ENCODE peak calls at places on chromosome 9, in four cellular contexts. U is neuronal stem cell, B is mesenchymal stem cell, D is IMR-90. Q is an unnamed sample. For H3K4me1, the result is how much of the 10 kb centered on the place peaks cover.

GRCh38 chr9:27726244-27727141 is 153.2 kb upstream of the C9orf72 start:
- DNase-seq in U (peak), B (peak), D (peak), Q (peak)

GRCh38 chr9:34400275-34400674 is 23.6 kb upstream of the MYORG start:
- DNase-seq in U (no peak), B (no peak), D (no peak), Q (no peak)

GRCh38 chr9:77751341-77752091 is 103.4 kb upstream of the GNA14 start:
- DNase-seq in U (peak), B (peak), D (peak), Q (peak)

GRCh38 chr9:130074391-130075115 is 20.8 kb downstream of the GPR107 start:
- DNase-seq in U (no peak), B (no peak), D (no peak), Q (no peak)

GRCh38 chr9:93124793-93125192 is 9.3 kb downstream of the NINJ1 start:
- DNase-seq in U (no peak), B (no peak), D (no peak), Q (no peak)

GRCh38 chr9:70410368-70410767 is 4.1 kb downstream of the KLF9 start:
- DNase-seq in U (no peak), B (peak), D (peak), Q (no peak)

GRCh38 chr9:75997196-75997595 is 106.7 kb downstream of the PCSK5 start:
- DNase-seq in U (no peak), B (no peak), D (no peak), Q (peak)

GRCh38 chr9:95750725-95751644 is 124.5 kb upstream of the ERCC6L2 start:
- DNase-seq in U (no peak), B (no peak), D (no peak), Q (no peak)

GRCh38 chr9:83976372-83976771 is 3.6 kb downstream of the HNRNPK start:
- DNase-seq in U (no peak), B (no peak), D (no peak), Q (no peak)

GRCh38 chr9:114238471-114238870 is 83.1 kb downstream of the COL27A1 start:
- DNase-seq in U (no peak), B (no peak), D (no peak), Q (no peak)

GRCh38 chr9:27204578-27204977 is 92.4 kb downstream of the EQTN start:
- DNase-seq in U (no peak), B (peak), D (peak), Q (no peak)

GRCh38 chr9:93295031-93295430 is 111.1 kb downstream of the WNK2 start:
- DNase-seq in U (no peak), B (no peak), D (no peak), Q (no peak)

GRCh38 chr9:75229605-75230332 is 141.5 kb downstream of the OSTF1 start:
- DNase-seq in U (no peak), B (no peak), D (no peak), Q (no peak)

GRCh38 chr9:110332766-110333165 is 4.9 kb downstream of the TXNDC8 start:
- DNase-seq in U (no peak), B (no peak), D (no peak), Q (no peak)

GRCh38 chr9:129490583-129491485 is 130.1 kb downstream of the C9orf50 start:
- DNase-seq in U (no peak), B (peak), D (no peak), Q (no peak)

GRCh38 chr9:137308102-137308619 is 6.1 kb upstream of the NRARP start:
- DNase-seq in U (no peak), B (no peak), D (no peak), Q (no peak)

GRCh38 chr9:113463418-113464285 is at the start of gene RGS3:
- DNase-seq in U (peak), B (no peak), D (no peak), Q (no peak)

DNA sequence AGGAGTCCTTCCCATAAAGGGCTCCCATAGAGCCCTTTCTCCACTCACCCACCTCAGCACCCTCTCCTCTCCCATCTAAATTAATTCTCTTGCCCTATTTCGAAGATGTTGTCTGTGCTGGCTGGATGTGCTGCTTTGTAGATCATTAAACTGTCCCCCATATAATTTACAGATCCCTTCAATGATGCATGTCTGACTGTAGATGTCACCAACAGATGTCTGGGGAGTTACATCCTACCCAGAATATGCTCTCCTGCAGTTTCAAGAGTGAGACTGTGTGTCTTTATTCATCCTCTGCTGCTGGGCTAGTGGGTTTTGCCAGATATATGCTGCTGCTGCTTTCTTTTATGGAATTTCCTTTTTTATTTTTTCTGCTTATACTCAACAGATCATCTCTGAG is 351.2 kb downstream of the MLLT3 start:
- DNase-seq in U (no peak), B (no peak), D (no peak), Q (no peak)
- H3K23ac ChIP-seq in U (no peak), B (no peak), D (no peak), Q (no peak)

GRCh38 chr9:4293293-4293931 is 6.5 kb downstream of the GLIS3 start:
- DNase-seq in U (no peak), B (peak), D (peak), Q (peak)
- H3K4me1 ChIP-seq in U (under half), B (under half), D (under half), Q (under half)

GRCh38 chr9:5511476-5511875 is 1.1 kb downstream of the PDCD1LG2 start:
- DNase-seq in U (no peak), B (no peak), D (no peak), Q (no peak)
- H3K4ac ChIP-seq in U (no peak), B (peak), D (peak), Q (no peak)

GRCh38 chr9:135992486-135993408 is 31.6 kb upstream of the UBAC1 start:
- DNase-seq in U (peak), B (peak), D (peak), Q (peak)
- H3K23ac ChIP-seq in U (peak), B (peak), D (peak), Q (no peak)

GRCh38 chr9:125649315-125649714 is 57.7 kb downstream of the MAPKAP1 start:
- DNase-seq in U (no peak), B (peak), D (peak), Q (peak)
- H3K4me1 ChIP-seq in U (under half), B (under half), D (under half), Q (under half)

GRCh38 chr9:15352301-15352700 is 45.3 kb upstream of the TTC39B start:
- DNase-seq in U (no peak), B (no peak), D (no peak), Q (no peak)
- H3K4ac ChIP-seq in U (no peak), B (no peak), D (no peak), Q (no peak)

GRCh38 chr9:4299006-4299795 is 667 bp downstream of the GLIS3 start:
- DNase-seq in U (peak), B (peak), D (peak), Q (no peak)
- H3K23ac ChIP-seq in U (peak), B (no peak), D (peak), Q (no peak)

GRCh38 chr9:115591584-115591984 is 473.6 kb upstream of the TNC start:
- DNase-seq in U (peak), B (peak), D (peak), Q (peak)

GRCh38 chr9:115595951-115596742 is 478.2 kb upstream of the TNC start:
- DNase-seq in U (no peak), B (peak), D (peak), Q (peak)

GRCh38 chr9:115594551-115594950 is 476.6 kb upstream of the TNC start:
- DNase-seq in U (no peak), B (peak), D (peak), Q (no peak)

GRCh38 chr9:115596743-115597080 is 478.8 kb upstream of the TNC start:
- DNase-seq in U (no peak), B (peak), D (no peak), Q (no peak)

GRCh38 chr9:115593587-115594091 is 475.7 kb upstream of the TNC start:
- DNase-seq in U (peak), B (peak), D (peak), Q (peak)
- H3K4me1 ChIP-seq in U (under half), B (under half), D (under half), Q (under half)

Q was measured in trophoblast cell.